ENCODE peak calls at places on chromosomes 3 and 15, in nine cellular contexts. A is ovary; X is K562; N is CD8-positive, alpha-beta T cell; W is breast epithelium; H is fibroblast of lung; V is transverse colon; P is body of pancreas; K is tibial artery. S is an unnamed sample. For H3K4me1, the result is how much of the 10 kb centered on the place peaks cover.

GRCh38 chr15:70604671-70605070 is 158.7 kb downstream of the UACA start:
- DNase-seq in K (no peak), N (no peak), X (no peak), V (no peak), H (peak), P (no peak), A (peak), W (no peak), S (peak)

GRCh38 chr3:42649006-42649405 is 4.5 kb upstream of the ZBTB47 start:
- DNase-seq in K (no peak), X (no peak), H (no peak), W (no peak), V (no peak), P (no peak), A (no peak), N (no peak), S (no peak)

GRCh38 chr15:74614744-74615312 is 808 bp upstream of the CLK3 start:
- DNase-seq in A (peak), K (peak), X (peak), P (peak), W (peak), V (peak), H (peak), N (peak), S (peak)

GRCh38 chr3:142211034-142211433 is 14.4 kb downstream of the GK5 start:
- DNase-seq in P (no peak), X (no peak), V (no peak), K (no peak), H (no peak), N (no peak), W (no peak), A (no peak), S (peak)

GRCh38 chr3:178271740-178272387 is 264.4 kb upstream of the KCNMB2 start:
- DNase-seq in P (no peak), N (no peak), X (no peak), A (no peak), W (no peak), K (no peak), H (no peak), V (no peak), S (no peak)

GRCh38 chr3:23649502-23649901 is 156.3 kb upstream of the UBE2E1 start:
- DNase-seq in A (no peak), P (no peak), V (no peak), K (no peak), W (no peak), N (no peak), X (no peak), H (no peak), S (no peak)

GRCh38 chr3:58526124-58526957 is 10.6 kb downstream of the ACOX2 start:
- DNase-seq in X (no peak), H (peak), W (no peak), V (no peak), P (no peak), A (no peak), K (no peak), N (no peak), S (no peak)

GRCh38 chr3:124246949-124247348 is 255.0 kb upstream of the ROPN1 start:
- DNase-seq in N (no peak), X (peak), P (peak), W (no peak), K (no peak), V (peak), H (peak), A (no peak), S (peak)

GRCh38 chr3:48157215-48157840 is 30.9 kb downstream of the CDC25A start:
- DNase-seq in W (no peak), N (no peak), V (no peak), X (no peak), A (no peak), H (peak), P (no peak), K (no peak), S (no peak)

GRCh38 chr15:74530771-74531143 is 10.3 kb upstream of the ARID3B start:
- DNase-seq in K (no peak), A (no peak), P (no peak), H (no peak), N (no peak), W (no peak), V (no peak), X (no peak), S (no peak)

GRCh38 chr15:52800852-52801747 is 11.0 kb upstream of the ONECUT1 start:
- DNase-seq in H (no peak), X (no peak), A (no peak), P (no peak), K (no peak), N (no peak), V (no peak), W (no peak), S (no peak)

GRCh38 chr3:39577541-39577940 is 110.1 kb downstream of the MOBP start:
- DNase-seq in H (no peak), A (no peak), K (no peak), N (no peak), V (no peak), X (no peak), P (no peak), W (no peak), S (no peak)

GRCh38 chr15:78306176-78306774 is 6.9 kb upstream of the SKIC8 start:
- DNase-seq in K (no peak), N (no peak), P (no peak), X (peak), A (no peak), V (no peak), H (peak), W (no peak), S (no peak)

GRCh38 chr15:69824075-69824876 is 273.4 kb downstream of the TLE3 start:
- DNase-seq in A (no peak), X (no peak), H (no peak), P (no peak), V (no peak), W (no peak), K (no peak), N (no peak), S (no peak)

GRCh38 chr15:96544162-96544756 is 213.8 kb downstream of the NR2F2 start:
- DNase-seq in K (no peak), W (no peak), A (no peak), H (no peak), X (no peak), N (no peak), P (no peak), V (no peak), S (no peak)

GRCh38 chr3:73625124-73625665 is 454 bp upstream of the PDZRN3 start:
- DNase-seq in W (peak), X (no peak), V (no peak), N (no peak), A (peak), K (no peak), P (peak), H (peak), S (peak)

GRCh38 chr3:50164984-50165383 is 9.9 kb downstream of the SEMA3F start:
- DNase-seq in P (no peak), X (no peak), N (no peak), H (no peak), W (no peak), K (no peak), V (no peak), A (no peak), S (no peak)

GRCh38 chr3:50164481-50164880 is 9.4 kb downstream of the SEMA3F start:
- DNase-seq in A (no peak), H (no peak), P (no peak), W (no peak), N (no peak), V (no peak), K (no peak), X (no peak), S (no peak)

GRCh38 chr3:50163572-50163971 is 8.4 kb downstream of the SEMA3F start:
- DNase-seq in W (no peak), P (no peak), A (no peak), V (no peak), K (peak), N (no peak), H (no peak), X (no peak), S (no peak)

GRCh38 chr3:50165388-50166308 is 10.5 kb downstream of the SEMA3F start:
- DNase-seq in K (peak), A (peak), H (peak), X (no peak), P (no peak), N (no peak), V (no peak), W (peak), S (peak)

DNA sequence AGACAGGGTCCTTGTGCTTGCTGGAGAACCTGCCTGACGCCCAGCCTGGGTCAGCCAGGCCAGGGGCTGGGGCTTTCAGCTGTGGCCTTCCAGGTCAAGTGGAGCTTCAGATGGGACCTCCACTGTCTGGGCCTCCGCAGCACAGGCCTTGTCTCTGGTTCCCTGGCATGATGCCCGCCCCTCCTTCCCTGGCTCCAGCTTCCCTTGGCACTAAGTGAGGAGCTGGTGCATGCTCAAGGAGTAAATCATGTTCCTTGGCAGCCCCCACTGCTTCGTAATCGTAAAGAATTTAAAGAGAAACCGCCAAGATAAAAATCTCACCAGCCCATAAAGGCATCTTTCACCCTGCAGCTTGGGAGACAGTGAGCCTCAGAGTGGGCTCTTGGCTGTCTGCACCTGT is 8.9 kb downstream of the SEMA3F start:
- DNase-seq in H (peak), A (peak), N (no peak), K (peak), W (peak), V (peak), P (peak), X (no peak), S (peak)
- H3K4me1 ChIP-seq in H (under half), A (under half), N (under half), K (half or more), W (under half), V (half or more), P (under half), X (under half), S (under half)

DNA sequence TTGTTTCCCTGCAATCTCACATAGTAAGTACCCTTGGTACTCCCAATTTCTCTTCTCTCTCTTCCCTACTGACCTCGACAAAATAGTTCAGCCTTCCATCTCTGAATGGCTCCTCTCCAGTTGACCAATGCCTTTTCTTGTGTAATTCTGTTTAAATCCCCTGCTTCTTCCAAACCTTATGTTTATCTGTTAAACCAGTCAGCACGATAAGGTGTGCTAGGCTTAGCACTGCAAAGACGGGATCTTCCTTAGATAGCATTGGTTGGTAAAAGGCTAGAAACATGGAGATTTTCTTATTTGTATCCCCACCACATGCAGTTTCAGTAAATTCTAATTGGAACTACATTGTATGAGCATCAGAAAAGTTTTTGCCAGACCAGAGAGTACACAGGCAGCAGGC is 25.8 kb upstream of the KCNMB3 start:
- DNase-seq in X (no peak), V (no peak), H (no peak), N (no peak), A (no peak), P (no peak), K (no peak), W (no peak), S (no peak)
- H3K4me1 ChIP-seq in X (under half), V (under half), H (under half), N (under half), A (under half), P (under half), K (under half), W (under half), S (under half)

GRCh38 chr3:51712020-51712385 is 5.1 kb downstream of the GRM2 start:
- DNase-seq in W (no peak), K (no peak), A (no peak), H (no peak), X (no peak), P (no peak), V (no peak), N (no peak), S (no peak)

GRCh38 chr3:51712511-51712931 is 5.7 kb downstream of the GRM2 start:
- DNase-seq in N (no peak), V (no peak), X (no peak), A (no peak), H (no peak), K (peak), W (no peak), P (no peak), S (no peak)

GRCh38 chr3:51710631-51711351 is 3.9 kb downstream of the GRM2 start:
- DNase-seq in P (peak), V (peak), W (no peak), H (no peak), X (peak), N (no peak), K (peak), A (peak), S (no peak)

GRCh38 chr3:51711352-51712019 is 4.6 kb downstream of the GRM2 start:
- DNase-seq in W (no peak), V (no peak), A (no peak), N (no peak), X (no peak), K (peak), H (no peak), P (no peak), S (no peak)

GRCh38 chr3:51712963-51713362 is 6.1 kb downstream of the GRM2 start:
- DNase-seq in X (no peak), K (no peak), H (no peak), N (no peak), W (no peak), V (no peak), A (peak), P (no peak), S (no peak)
- H3K4me1 ChIP-seq in X (under half), K (under half), H (under half), N (under half), W (under half), V (under half), A (under half), P (under half), S (under half)

GRCh38 chr3:194732617-194733016 is 46.9 kb downstream of the FAM43A start:
- DNase-seq in W (no peak), N (no peak), K (no peak), V (no peak), A (no peak), X (no peak), P (no peak), H (no peak), S (no peak)
- H3K4me1 ChIP-seq in W (under half), N (under half), K (under half), V (under half), A (under half), X (under half), P (under half), H (under half), S (under half)

S was measured in testis.